ENCODE peak calls at places on chromosomes 13 and 19, in ten cellular contexts. E, S, G, F, M, I, N, J, H and V are unnamed samples.

GRCh38 chr19:51440846-51441409 is 17.3 kb downstream of the SIGLEC8 start:
- DNase-seq in E (peak; percentile 64), S (no peak), G (no peak), F (no peak), M (no peak), I (no peak), N (no peak), J (no peak), H (no peak), V (no peak)

GRCh38 chr13:51477149-51477548 is 24.3 kb upstream of the INTS6 start:
- DNase-seq in E (no peak), S (no peak), G (no peak), F (no peak), M (no peak), I (no peak), N (no peak), J (no peak), H (no peak), V (no peak)

GRCh38 chr13:101429733-101430132 is 13.4 kb upstream of the NALCN start:
- DNase-seq in E (no peak), S (no peak), G (no peak), F (no peak), M (no peak), I (no peak), N (no peak), J (no peak), H (no peak), V (no peak)

GRCh38 chr19:45817010-45817724 is 2.1 kb upstream of the RSPH6A start:
- DNase-seq in E (peak; percentile 96), S (peak; percentile 95), G (peak; percentile 97), F (peak; percentile 89), M (peak; percentile 96), I (peak; percentile 90), N (peak; percentile 96), J (peak; percentile 87), H (peak; percentile 68), V (peak; percentile 99)

GRCh38 chr19:8240274-8241229 is 31.4 kb downstream of the CERS4 start:
- DNase-seq in E (peak; percentile 95), S (peak; percentile 90), G (peak; percentile 87), F (peak; percentile 84), M (peak; percentile 94), I (peak; percentile 90), N (peak; percentile 82), J (peak; percentile 90), H (no peak), V (peak; percentile 79)

GRCh38 chr19:10513223-10513622 is 4.0 kb downstream of the S1PR5 start:
- DNase-seq in E (no peak), S (no peak), G (no peak), F (no peak), M (no peak), I (no peak), N (no peak), J (no peak), H (no peak), V (no peak)

GRCh38 chr19:42424712-42425131 is 2.5 kb downstream of the LIPE start:
- DNase-seq in E (no peak), S (no peak), G (no peak), F (no peak), M (no peak), I (no peak), N (no peak), J (peak; percentile 27), H (no peak), V (no peak)

GRCh38 chr13:99357149-99357596 is 50.0 kb upstream of the GPR183 start:
- DNase-seq in E (no peak), S (peak; percentile 96), G (no peak), F (no peak), M (no peak), I (no peak), N (no peak), J (no peak), H (no peak), V (no peak)

GRCh38 chr13:49637989-49638388 is 9.7 kb downstream of the ARL11 start:
- DNase-seq in E (peak; percentile 56), S (no peak), G (no peak), F (no peak), M (no peak), I (no peak), N (no peak), J (no peak), H (no peak), V (no peak)

GRCh38 chr13:49633687-49634086 is 5.4 kb downstream of the ARL11 start:
- DNase-seq in E (no peak), S (peak; percentile 74), G (no peak), F (no peak), M (no peak), I (no peak), N (no peak), J (no peak), H (no peak), V (no peak)

GRCh38 chr13:49638416-49639072 is 10.2 kb downstream of the ARL11 start:
- DNase-seq in E (no peak), S (no peak), G (no peak), F (no peak), M (no peak), I (no peak), N (no peak), J (no peak), H (no peak), V (no peak)

GRCh38 chr13:49636705-49637104 is 8.4 kb downstream of the ARL11 start:
- DNase-seq in E (no peak), S (no peak), G (no peak), F (no peak), M (no peak), I (no peak), N (no peak), J (no peak), H (no peak), V (no peak)

DNA sequence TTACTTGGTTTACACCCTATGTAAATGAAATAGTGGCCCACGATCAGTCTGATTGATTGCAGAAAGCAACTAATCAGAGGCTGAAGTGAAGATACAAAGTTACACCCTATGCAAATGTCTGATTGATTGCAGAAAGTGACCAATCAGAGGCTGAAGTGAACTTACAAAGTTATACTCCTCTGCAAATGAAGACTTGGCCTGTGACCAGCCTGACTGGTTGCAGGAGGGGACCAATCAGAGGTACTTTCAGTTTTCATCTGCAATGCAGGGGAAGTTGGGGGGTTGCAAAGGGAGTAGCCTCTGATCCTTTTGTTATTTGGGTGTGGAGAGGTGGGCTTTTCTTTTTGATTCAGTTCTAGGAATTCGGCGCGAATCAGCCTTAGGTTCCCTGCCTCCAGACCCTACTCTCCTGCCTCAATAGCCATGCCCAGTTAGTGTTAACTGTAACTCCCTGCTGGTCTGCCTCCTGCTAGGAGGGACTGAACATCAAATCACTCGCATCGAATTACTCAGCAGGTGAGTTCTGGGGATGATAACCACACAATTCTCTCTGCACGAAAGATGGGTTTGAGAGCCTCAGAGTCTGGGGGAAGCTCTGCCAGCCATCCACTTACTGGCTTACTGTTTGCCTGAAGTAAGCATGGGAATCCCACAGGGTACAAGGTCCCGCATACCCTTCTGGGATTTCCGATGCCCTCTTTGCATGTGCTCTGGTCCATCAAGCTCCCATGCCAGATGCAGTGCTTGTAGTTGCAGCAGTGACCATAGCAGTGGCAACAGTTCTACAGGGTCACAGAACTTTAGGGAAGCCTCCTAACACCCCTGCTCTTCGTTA is 7.5 kb downstream of the ARL11 start:
- DNase-seq in E (no peak), S (no peak), G (no peak), F (no peak), M (peak; percentile 53), I (no peak), N (no peak), J (peak; percentile 32), H (no peak), V (no peak)
- TF ChIP-seq POLR2AphosphoS5 in E (no peak), S (no peak), G (no peak), F (no peak), M (no peak), I (no peak), N (no peak), J (no peak), H (no peak), V (no peak)

GRCh38 chr19:5691930-5692784 is 2.1 kb downstream of the RPL36 start:
- DNase-seq in E (no peak), S (no peak), G (no peak), F (no peak), M (no peak), I (no peak), N (no peak), J (no peak), H (no peak), V (no peak)
- TF ChIP-seq POLR2AphosphoS5 in E (no peak), S (no peak), G (no peak), F (no peak), M (no peak), I (no peak), N (no peak), J (peak; percentile 18), H (no peak), V (peak; percentile 19)

GRCh38 chr13:90447034-90447734 is 900.3 kb upstream of the MIR17HG start:
- DNase-seq in E (no peak), S (no peak), G (no peak), F (no peak), M (no peak), I (no peak), N (no peak), J (no peak), H (no peak), V (no peak)
- TF ChIP-seq POLR2AphosphoS5 in E (no peak), S (no peak), G (no peak), F (no peak), M (no peak), I (no peak), N (no peak), J (no peak), H (no peak), V (no peak)

GRCh38 chr19:40356681-40357595 is 8.4 kb downstream of the PLD3 start:
- DNase-seq in E (no peak), S (no peak), G (no peak), F (no peak), M (no peak), I (no peak), N (no peak), J (no peak), H (no peak), V (no peak)

GRCh38 chr19:40357655-40358054 is 9.2 kb downstream of the PLD3 start:
- DNase-seq in E (no peak), S (peak; percentile 17), G (no peak), F (no peak), M (no peak), I (no peak), N (no peak), J (no peak), H (no peak), V (no peak)

GRCh38 chr19:40358773-40359172 is 10.3 kb downstream of the PLD3 start:
- DNase-seq in E (peak; percentile 45), S (no peak), G (no peak), F (no peak), M (no peak), I (no peak), N (peak; percentile 20), J (no peak), H (no peak), V (peak; percentile 65)

GRCh38 chr19:40360020-40360686 is 11.7 kb downstream of the PLD3 start:
- DNase-seq in E (no peak), S (no peak), G (no peak), F (no peak), M (no peak), I (no peak), N (no peak), J (no peak), H (no peak), V (no peak)

DNA sequence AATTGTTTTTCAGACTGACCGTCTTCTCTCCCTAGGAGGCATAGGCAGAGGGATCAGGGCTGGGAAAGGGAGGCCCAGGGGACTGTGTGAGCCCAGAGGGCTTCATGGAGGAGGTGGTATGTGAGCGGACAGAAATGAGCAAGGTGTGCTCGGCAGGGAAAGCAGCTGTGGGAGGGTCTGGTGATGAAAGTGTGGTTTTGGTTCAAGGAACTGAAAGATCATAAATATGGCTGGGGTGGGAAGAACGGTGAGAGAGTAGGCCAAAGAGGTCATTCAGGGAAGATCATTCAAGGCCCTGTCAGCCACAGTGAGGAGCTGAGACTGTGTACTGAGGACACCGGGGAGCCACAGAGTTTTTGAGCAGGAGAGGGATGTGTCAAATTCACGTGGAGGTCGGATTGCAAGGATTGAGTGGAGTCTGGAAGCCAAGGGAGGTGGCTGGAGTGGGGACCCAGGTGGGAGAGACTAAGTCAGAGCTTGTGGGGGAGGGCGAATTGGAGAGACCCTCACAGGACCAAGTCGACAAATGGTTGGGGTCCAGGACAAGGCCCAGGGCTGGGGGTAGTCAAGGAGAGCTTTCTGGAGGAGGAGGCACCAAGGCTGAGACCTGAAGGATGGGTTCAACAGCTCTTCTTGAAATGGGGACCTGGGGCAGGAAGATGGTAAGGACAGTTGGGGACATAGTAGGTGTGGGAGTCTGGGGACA is 7.6 kb downstream of the PLD3 start:
- DNase-seq in E (no peak), S (no peak), G (no peak), F (no peak), M (no peak), I (no peak), N (no peak), J (no peak), H (no peak), V (no peak)
- TF ChIP-seq POLR2AphosphoS5 in E (no peak), S (no peak), G (no peak), F (no peak), M (no peak), I (no peak), N (no peak), J (no peak), H (no peak), V (peak; percentile 30)